ENCODE peak calls at places on chromosomes 1 and 21, in nine cellular contexts. One of them, this sample, is unnamed.

GRCh38 chr1:5478961-5479360 is 513.3 kb downstream of the NPHP4 start:
- DNase-seq in glutamatergic neuron: no peak
- DNase-seq in cardiac fibroblast: no peak
- DNase-seq in T follicular helper cell: no peak
- DNase-seq in MCF 10A: no peak
- DNase-seq in adrenal gland: no peak
- DNase-seq in GM10248: no peak
- DNase-seq in NCI-H1417: no peak
- DNase-seq in AG10803: no peak
- DNase-seq in this sample: no peak

GRCh38 chr1:28194326-28195035 is 18.0 kb upstream of the PTAFR start:
- DNase-seq in adrenal gland: no peak
- DNase-seq in cardiac fibroblast: no peak
- DNase-seq in MCF 10A: no peak
- DNase-seq in glutamatergic neuron: no peak
- DNase-seq in GM10248: no peak
- DNase-seq in NCI-H1417: no peak
- DNase-seq in AG10803: no peak
- DNase-seq in T follicular helper cell: no peak
- DNase-seq in this sample: no peak

GRCh38 chr1:45306319-45306718 is 20.4 kb upstream of the HPDL start:
- DNase-seq in cardiac fibroblast: no peak
- DNase-seq in T follicular helper cell: no peak
- DNase-seq in adrenal gland: no peak
- DNase-seq in MCF 10A: no peak
- DNase-seq in glutamatergic neuron: no peak
- DNase-seq in NCI-H1417: no peak
- DNase-seq in GM10248: peak; percentile 54
- DNase-seq in AG10803: peak; percentile 17
- DNase-seq in this sample: peak; percentile 70

GRCh38 chr1:110452330-110452729 is 1.4 kb downstream of the PROK1 start:
- DNase-seq in GM10248: no peak
- DNase-seq in cardiac fibroblast: no peak
- DNase-seq in glutamatergic neuron: no peak
- DNase-seq in adrenal gland: no peak
- DNase-seq in AG10803: no peak
- DNase-seq in T follicular helper cell: no peak
- DNase-seq in NCI-H1417: no peak
- DNase-seq in MCF 10A: no peak
- DNase-seq in this sample: no peak

GRCh38 chr1:26597629-26598039 is 68.1 kb downstream of the RPS6KA1 start:
- DNase-seq in adrenal gland: no peak
- DNase-seq in MCF 10A: peak; percentile 68
- DNase-seq in AG10803: peak; percentile 61
- DNase-seq in cardiac fibroblast: peak; percentile 76
- DNase-seq in GM10248: peak; percentile 66
- DNase-seq in NCI-H1417: peak; percentile 75
- DNase-seq in glutamatergic neuron: no peak
- DNase-seq in T follicular helper cell: no peak
- DNase-seq in this sample: peak; percentile 74

GRCh38 chr1:7281821-7282220 is 489.3 kb upstream of the VAMP3 start:
- DNase-seq in T follicular helper cell: no peak
- DNase-seq in cardiac fibroblast: peak; percentile 74
- DNase-seq in AG10803: peak; percentile 90
- DNase-seq in glutamatergic neuron: no peak
- DNase-seq in NCI-H1417: no peak
- DNase-seq in GM10248: no peak
- DNase-seq in adrenal gland: no peak
- DNase-seq in MCF 10A: peak; percentile 93
- DNase-seq in this sample: no peak

GRCh38 chr1:170676628-170677027 is 12.7 kb downstream of the PRRX1 start:
- DNase-seq in GM10248: no peak
- DNase-seq in cardiac fibroblast: peak; percentile 55
- DNase-seq in T follicular helper cell: no peak
- DNase-seq in adrenal gland: no peak
- DNase-seq in glutamatergic neuron: no peak
- DNase-seq in MCF 10A: no peak
- DNase-seq in NCI-H1417: no peak
- DNase-seq in AG10803: peak; percentile 89
- DNase-seq in this sample: no peak

GRCh38 chr1:1470626-1471388 is 758 bp upstream of the ATAD3B start:
- DNase-seq in adrenal gland: no peak
- DNase-seq in MCF 10A: peak; percentile 20
- DNase-seq in GM10248: no peak
- DNase-seq in cardiac fibroblast: no peak
- DNase-seq in NCI-H1417: no peak
- DNase-seq in T follicular helper cell: no peak
- DNase-seq in glutamatergic neuron: no peak
- DNase-seq in AG10803: no peak
- DNase-seq in this sample: no peak

GRCh38 chr1:212637902-212638301 is 29.3 kb downstream of the ATF3 start:
- DNase-seq in NCI-H1417: no peak
- DNase-seq in MCF 10A: no peak
- DNase-seq in glutamatergic neuron: no peak
- DNase-seq in T follicular helper cell: no peak
- DNase-seq in cardiac fibroblast: no peak
- DNase-seq in GM10248: no peak
- DNase-seq in adrenal gland: no peak
- DNase-seq in AG10803: peak; percentile 47
- DNase-seq in this sample: no peak

GRCh38 chr1:11946647-11947046 is 12.1 kb downstream of the PLOD1 start:
- DNase-seq in AG10803: no peak
- DNase-seq in NCI-H1417: no peak
- DNase-seq in T follicular helper cell: no peak
- DNase-seq in GM10248: no peak
- DNase-seq in cardiac fibroblast: no peak
- DNase-seq in glutamatergic neuron: no peak
- DNase-seq in adrenal gland: no peak
- DNase-seq in MCF 10A: no peak
- DNase-seq in this sample: no peak

GRCh38 chr21:41932576-41933258 is 21.1 kb downstream of the C2CD2 start:
- DNase-seq in adrenal gland: peak; percentile 82
- DNase-seq in MCF 10A: peak; percentile 56
- DNase-seq in GM10248: no peak
- DNase-seq in glutamatergic neuron: no peak
- DNase-seq in T follicular helper cell: no peak
- DNase-seq in NCI-H1417: no peak
- DNase-seq in cardiac fibroblast: no peak
- DNase-seq in AG10803: peak; percentile 54
- DNase-seq in this sample: peak; percentile 16

GRCh38 chr1:222530852-222531251 is 17.1 kb downstream of the HHIPL2 start:
- DNase-seq in MCF 10A: no peak
- DNase-seq in NCI-H1417: no peak
- DNase-seq in GM10248: no peak
- DNase-seq in AG10803: no peak
- DNase-seq in glutamatergic neuron: no peak
- DNase-seq in T follicular helper cell: no peak
- DNase-seq in adrenal gland: no peak
- DNase-seq in cardiac fibroblast: no peak
- DNase-seq in this sample: no peak

GRCh38 chr1:246797597-246797996 is 73.4 kb downstream of the SCCPDH start:
- DNase-seq in cardiac fibroblast: no peak
- DNase-seq in AG10803: no peak
- DNase-seq in NCI-H1417: no peak
- DNase-seq in MCF 10A: no peak
- DNase-seq in T follicular helper cell: no peak
- DNase-seq in GM10248: no peak
- DNase-seq in adrenal gland: no peak
- DNase-seq in glutamatergic neuron: no peak
- DNase-seq in this sample: no peak

GRCh38 chr1:202567747-202568146 is 142.5 kb downstream of the SYT2 start:
- DNase-seq in glutamatergic neuron: no peak
- DNase-seq in MCF 10A: no peak
- DNase-seq in cardiac fibroblast: peak; percentile 70
- DNase-seq in AG10803: peak; percentile 82
- DNase-seq in T follicular helper cell: no peak
- DNase-seq in GM10248: no peak
- DNase-seq in adrenal gland: no peak
- DNase-seq in NCI-H1417: no peak
- DNase-seq in this sample: no peak

GRCh38 chr1:15858672-15859372 is 11.3 kb downstream of the SPEN start:
- DNase-seq in adrenal gland: no peak
- DNase-seq in GM10248: no peak
- DNase-seq in NCI-H1417: no peak
- DNase-seq in cardiac fibroblast: no peak
- DNase-seq in T follicular helper cell: no peak
- DNase-seq in MCF 10A: no peak
- DNase-seq in AG10803: no peak
- DNase-seq in glutamatergic neuron: no peak
- DNase-seq in this sample: no peak

GRCh38 chr1:48223372-48224081 is 1.0 kb downstream of the SLC5A9 start:
- DNase-seq in adrenal gland: no peak
- DNase-seq in NCI-H1417: no peak
- DNase-seq in GM10248: no peak
- DNase-seq in AG10803: no peak
- DNase-seq in cardiac fibroblast: no peak
- DNase-seq in glutamatergic neuron: no peak
- DNase-seq in T follicular helper cell: no peak
- DNase-seq in MCF 10A: no peak
- DNase-seq in this sample: no peak

GRCh38 chr21:44758781-44759627 is 42.6 kb downstream of the UBE2G2 start:
- DNase-seq in GM10248: no peak
- DNase-seq in glutamatergic neuron: no peak
- DNase-seq in MCF 10A: no peak
- DNase-seq in AG10803: no peak
- DNase-seq in adrenal gland: no peak
- DNase-seq in NCI-H1417: no peak
- DNase-seq in cardiac fibroblast: no peak
- DNase-seq in T follicular helper cell: no peak
- DNase-seq in this sample: no peak

GRCh38 chr1:2824999-2825398 is 23.5 kb upstream of the TTC34 start:
- DNase-seq in glutamatergic neuron: no peak
- DNase-seq in T follicular helper cell: no peak
- DNase-seq in NCI-H1417: no peak
- DNase-seq in adrenal gland: no peak
- DNase-seq in AG10803: no peak
- DNase-seq in cardiac fibroblast: no peak
- DNase-seq in MCF 10A: no peak
- DNase-seq in GM10248: no peak
- DNase-seq in this sample: no peak

GRCh38 chr1:16013220-16013907 is 4.5 kb downstream of the HSPB7 start:
- DNase-seq in MCF 10A: peak; percentile 64
- DNase-seq in AG10803: peak; percentile 56
- DNase-seq in T follicular helper cell: peak; percentile 15
- DNase-seq in NCI-H1417: no peak
- DNase-seq in cardiac fibroblast: peak; percentile 72
- DNase-seq in GM10248: peak; percentile 69
- DNase-seq in glutamatergic neuron: no peak
- DNase-seq in adrenal gland: peak; percentile 86
- DNase-seq in this sample: peak; percentile 76

GRCh38 chr21:10418649-10419048 is 102.7 kb upstream of the TPTE start:
- DNase-seq in T follicular helper cell: no peak
- DNase-seq in adrenal gland: no peak
- DNase-seq in glutamatergic neuron: no peak
- DNase-seq in cardiac fibroblast: no peak
- DNase-seq in AG10803: no peak
- DNase-seq in MCF 10A: no peak
- DNase-seq in GM10248: peak; percentile 11
- DNase-seq in NCI-H1417: no peak
- DNase-seq in this sample: no peak

GRCh38 chr1:15410223-15410883 is 665 bp downstream of the EFHD2 start:
- DNase-seq in adrenal gland: peak; percentile 46
- DNase-seq in NCI-H1417: no peak
- DNase-seq in cardiac fibroblast: no peak
- DNase-seq in MCF 10A: no peak
- DNase-seq in T follicular helper cell: no peak
- DNase-seq in GM10248: no peak
- DNase-seq in AG10803: no peak
- DNase-seq in glutamatergic neuron: no peak
- DNase-seq in this sample: no peak

GRCh38 chr1:203039609-203040517 is 13.6 kb downstream of the PPFIA4 start:
- DNase-seq in GM10248: no peak
- DNase-seq in cardiac fibroblast: no peak
- DNase-seq in glutamatergic neuron: peak; percentile 78
- DNase-seq in NCI-H1417: no peak
- DNase-seq in T follicular helper cell: no peak
- DNase-seq in AG10803: no peak
- DNase-seq in MCF 10A: peak; percentile 43
- DNase-seq in adrenal gland: no peak
- DNase-seq in this sample: no peak

This sample was measured in GM13977.